ENCODE peak calls at places on chromosomes 5 and 9, in four cellular contexts. N, S, D and C are unnamed samples.

GRCh38 chr9:36268007-36268427 is 9.8 kb upstream of the GNE start:
- DNase-seq in N (no peak), D (no peak), S (no peak), C (no peak)

GRCh38 chr5:81749186-81749561 is 1.7 kb downstream of the SSBP2 start:
- DNase-seq in D (no peak), S (no peak), N (no peak), C (no peak)

GRCh38 chr5:146586752-146587151 is 70.8 kb upstream of the GPR151 start:
- DNase-seq in D (no peak), N (no peak), S (no peak), C (no peak)

GRCh38 chr5:13943691-13944090 is 797 bp downstream of the DNAH5 start:
- DNase-seq in S (no peak), N (no peak), D (no peak), C (no peak)

GRCh38 chr5:54743581-54743980 is 226.0 kb downstream of the SNX18 start:
- DNase-seq in D (no peak), S (no peak), N (no peak), C (no peak)

GRCh38 chr5:9818340-9818845 is 188.2 kb upstream of the TAS2R1 start:
- DNase-seq in N (no peak), D (no peak), S (no peak), C (no peak)

GRCh38 chr5:52743970-52744369 is 43.7 kb upstream of the ITGA1 start:
- DNase-seq in D (no peak), N (no peak), S (no peak), C (no peak)

GRCh38 chr9:89842267-89842768 is 237.5 kb downstream of the GADD45G start:
- DNase-seq in D (no peak), N (no peak), S (no peak), C (no peak)

GRCh38 chr5:141822134-141822533 is 56.1 kb downstream of the PCDH1 start:
- DNase-seq in S (peak; percentile 28), N (no peak), D (peak; percentile 61), C (no peak)

GRCh38 chr9:108184941-108185340 is 670.8 kb downstream of the ACTL7B start:
- DNase-seq in S (peak; percentile 59), D (peak; percentile 52), N (no peak), C (no peak)

GRCh38 chr9:98050351-98050750 is 6.2 kb upstream of the NANS start:
- DNase-seq in D (no peak), N (no peak), S (no peak), C (no peak)

GRCh38 chr9:95188459-95188858 is 129.1 kb downstream of the FANCC start:
- DNase-seq in N (no peak), S (no peak), D (no peak), C (no peak)

GRCh38 chr9:71592400-71592799 is 175.9 kb downstream of the CEMIP2 start:
- DNase-seq in N (no peak), D (no peak), S (no peak), C (no peak)

GRCh38 chr5:159785639-159786038 is 130.6 kb upstream of the ADRA1B start:
- DNase-seq in S (no peak), N (no peak), D (no peak), C (no peak)

GRCh38 chr5:37703841-37704241 is 136.0 kb downstream of the GDNF start:
- DNase-seq in N (no peak), S (no peak), D (no peak), C (no peak)